ENCODE peak calls at places on chromosomes 3 and 15, in six cellular contexts. One of them, this sample, is unnamed.

GRCh38 chr3:52088445-52089367 is 32.3 kb upstream of the DUSP7 start:
- DNase-seq in cardiac muscle cell: peak
- DNase-seq in kidney: peak
- DNase-seq in activated T-helper 2 cell treated with anti-CD3 and anti-CD28 coated beads, Interferon-gamma antibody, Interleukin-2, Interleukin-4, amounts not matched to agents 10 μg/mL and 5 μg/mL and 100 μg/mL, durations not matched to agents 14 hours and 24 hours and 36 hours: no peak
- DNase-seq in activated CD8-positive, alpha-beta memory T cell treated with anti-CD3 and anti-CD28 coated beads, Interleukin-2, amount 50 U/mL, for 4 hours: no peak
- DNase-seq in HuH-7: peak
- DNase-seq in this sample: no peak

GRCh38 chr3:188220988-188221818 is 67.2 kb downstream of the LPP start:
- DNase-seq in cardiac muscle cell: no peak
- DNase-seq in kidney: no peak
- DNase-seq in activated T-helper 2 cell treated with anti-CD3 and anti-CD28 coated beads, Interferon-gamma antibody, Interleukin-2, Interleukin-4, amounts not matched to agents 10 μg/mL and 5 μg/mL and 100 μg/mL, durations not matched to agents 14 hours and 24 hours and 36 hours: no peak
- DNase-seq in activated CD8-positive, alpha-beta memory T cell treated with anti-CD3 and anti-CD28 coated beads, Interleukin-2, amount 50 U/mL, for 4 hours: no peak
- DNase-seq in HuH-7: no peak
- DNase-seq in this sample: peak

GRCh38 chr3:123540285-123540684 is 44.6 kb downstream of the HACD2 start:
- DNase-seq in cardiac muscle cell: no peak
- DNase-seq in kidney: no peak
- DNase-seq in activated T-helper 2 cell treated with anti-CD3 and anti-CD28 coated beads, Interferon-gamma antibody, Interleukin-2, Interleukin-4, amounts not matched to agents 10 μg/mL and 5 μg/mL and 100 μg/mL, durations not matched to agents 14 hours and 24 hours and 36 hours: no peak
- DNase-seq in activated CD8-positive, alpha-beta memory T cell treated with anti-CD3 and anti-CD28 coated beads, Interleukin-2, amount 50 U/mL, for 4 hours: no peak
- DNase-seq in HuH-7: no peak
- DNase-seq in this sample: no peak

GRCh38 chr3:111548060-111548459 is 6.1 kb downstream of the CD96 start:
- DNase-seq in cardiac muscle cell: no peak
- DNase-seq in kidney: no peak
- DNase-seq in activated T-helper 2 cell treated with anti-CD3 and anti-CD28 coated beads, Interferon-gamma antibody, Interleukin-2, Interleukin-4, amounts not matched to agents 10 μg/mL and 5 μg/mL and 100 μg/mL, durations not matched to agents 14 hours and 24 hours and 36 hours: no peak
- DNase-seq in activated CD8-positive, alpha-beta memory T cell treated with anti-CD3 and anti-CD28 coated beads, Interleukin-2, amount 50 U/mL, for 4 hours: no peak
- DNase-seq in HuH-7: no peak
- DNase-seq in this sample: peak

GRCh38 chr15:80953953-80954778 is 35.5 kb downstream of the MESD start:
- DNase-seq in cardiac muscle cell: no peak
- DNase-seq in kidney: no peak
- DNase-seq in activated T-helper 2 cell treated with anti-CD3 and anti-CD28 coated beads, Interferon-gamma antibody, Interleukin-2, Interleukin-4, amounts not matched to agents 10 μg/mL and 5 μg/mL and 100 μg/mL, durations not matched to agents 14 hours and 24 hours and 36 hours: no peak
- DNase-seq in activated CD8-positive, alpha-beta memory T cell treated with anti-CD3 and anti-CD28 coated beads, Interleukin-2, amount 50 U/mL, for 4 hours: no peak
- DNase-seq in HuH-7: no peak
- DNase-seq in this sample: no peak

GRCh38 chr15:27990411-27991338 is 108.4 kb downstream of the OCA2 start:
- DNase-seq in cardiac muscle cell: no peak
- DNase-seq in kidney: no peak
- DNase-seq in activated T-helper 2 cell treated with anti-CD3 and anti-CD28 coated beads, Interferon-gamma antibody, Interleukin-2, Interleukin-4, amounts not matched to agents 10 μg/mL and 5 μg/mL and 100 μg/mL, durations not matched to agents 14 hours and 24 hours and 36 hours: no peak
- DNase-seq in activated CD8-positive, alpha-beta memory T cell treated with anti-CD3 and anti-CD28 coated beads, Interleukin-2, amount 50 U/mL, for 4 hours: no peak
- DNase-seq in HuH-7: no peak
- DNase-seq in this sample: no peak

GRCh38 chr3:13323822-13324221 is 96.3 kb downstream of the NUP210 start:
- DNase-seq in cardiac muscle cell: no peak
- DNase-seq in kidney: no peak
- DNase-seq in activated T-helper 2 cell treated with anti-CD3 and anti-CD28 coated beads, Interferon-gamma antibody, Interleukin-2, Interleukin-4, amounts not matched to agents 10 μg/mL and 5 μg/mL and 100 μg/mL, durations not matched to agents 14 hours and 24 hours and 36 hours: no peak
- DNase-seq in activated CD8-positive, alpha-beta memory T cell treated with anti-CD3 and anti-CD28 coated beads, Interleukin-2, amount 50 U/mL, for 4 hours: no peak
- DNase-seq in HuH-7: no peak
- DNase-seq in this sample: no peak

GRCh38 chr3:49386056-49386756 is 25.6 kb downstream of the RHOA start:
- DNase-seq in cardiac muscle cell: no peak
- DNase-seq in kidney: no peak
- DNase-seq in activated T-helper 2 cell treated with anti-CD3 and anti-CD28 coated beads, Interferon-gamma antibody, Interleukin-2, Interleukin-4, amounts not matched to agents 10 μg/mL and 5 μg/mL and 100 μg/mL, durations not matched to agents 14 hours and 24 hours and 36 hours: no peak
- DNase-seq in activated CD8-positive, alpha-beta memory T cell treated with anti-CD3 and anti-CD28 coated beads, Interleukin-2, amount 50 U/mL, for 4 hours: no peak
- DNase-seq in HuH-7: no peak
- DNase-seq in this sample: no peak

GRCh38 chr3:105521803-105522202 is 155.1 kb downstream of the ALCAM start:
- DNase-seq in cardiac muscle cell: no peak
- DNase-seq in kidney: no peak
- DNase-seq in activated T-helper 2 cell treated with anti-CD3 and anti-CD28 coated beads, Interferon-gamma antibody, Interleukin-2, Interleukin-4, amounts not matched to agents 10 μg/mL and 5 μg/mL and 100 μg/mL, durations not matched to agents 14 hours and 24 hours and 36 hours: no peak
- DNase-seq in activated CD8-positive, alpha-beta memory T cell treated with anti-CD3 and anti-CD28 coated beads, Interleukin-2, amount 50 U/mL, for 4 hours: no peak
- DNase-seq in HuH-7: no peak
- DNase-seq in this sample: no peak

GRCh38 chr15:30885814-30886213 is 17.9 kb upstream of the FAN1 start:
- DNase-seq in cardiac muscle cell: peak
- DNase-seq in kidney: no peak
- DNase-seq in activated T-helper 2 cell treated with anti-CD3 and anti-CD28 coated beads, Interferon-gamma antibody, Interleukin-2, Interleukin-4, amounts not matched to agents 10 μg/mL and 5 μg/mL and 100 μg/mL, durations not matched to agents 14 hours and 24 hours and 36 hours: no peak
- DNase-seq in activated CD8-positive, alpha-beta memory T cell treated with anti-CD3 and anti-CD28 coated beads, Interleukin-2, amount 50 U/mL, for 4 hours: no peak
- DNase-seq in HuH-7: peak
- DNase-seq in this sample: peak

GRCh38 chr3:124415471-124415960 is 314.7 kb upstream of the UMPS start:
- DNase-seq in cardiac muscle cell: no peak
- DNase-seq in kidney: no peak
- DNase-seq in activated T-helper 2 cell treated with anti-CD3 and anti-CD28 coated beads, Interferon-gamma antibody, Interleukin-2, Interleukin-4, amounts not matched to agents 10 μg/mL and 5 μg/mL and 100 μg/mL, durations not matched to agents 14 hours and 24 hours and 36 hours: no peak
- DNase-seq in activated CD8-positive, alpha-beta memory T cell treated with anti-CD3 and anti-CD28 coated beads, Interleukin-2, amount 50 U/mL, for 4 hours: no peak
- DNase-seq in HuH-7: no peak
- DNase-seq in this sample: no peak

GRCh38 chr3:122299872-122300460 is 25.1 kb upstream of the CSTA start:
- DNase-seq in cardiac muscle cell: peak
- DNase-seq in kidney: no peak
- DNase-seq in activated T-helper 2 cell treated with anti-CD3 and anti-CD28 coated beads, Interferon-gamma antibody, Interleukin-2, Interleukin-4, amounts not matched to agents 10 μg/mL and 5 μg/mL and 100 μg/mL, durations not matched to agents 14 hours and 24 hours and 36 hours: no peak
- DNase-seq in activated CD8-positive, alpha-beta memory T cell treated with anti-CD3 and anti-CD28 coated beads, Interleukin-2, amount 50 U/mL, for 4 hours: peak
- DNase-seq in HuH-7: no peak
- DNase-seq in this sample: no peak

GRCh38 chr3:11661827-11662226 is 18.1 kb upstream of the VGLL4 start:
- DNase-seq in cardiac muscle cell: peak
- DNase-seq in kidney: no peak
- DNase-seq in activated T-helper 2 cell treated with anti-CD3 and anti-CD28 coated beads, Interferon-gamma antibody, Interleukin-2, Interleukin-4, amounts not matched to agents 10 μg/mL and 5 μg/mL and 100 μg/mL, durations not matched to agents 14 hours and 24 hours and 36 hours: no peak
- DNase-seq in activated CD8-positive, alpha-beta memory T cell treated with anti-CD3 and anti-CD28 coated beads, Interleukin-2, amount 50 U/mL, for 4 hours: no peak
- DNase-seq in HuH-7: no peak
- DNase-seq in this sample: peak

GRCh38 chr3:168040624-168041208 is 55.0 kb downstream of the GOLIM4 start:
- DNase-seq in cardiac muscle cell: peak
- DNase-seq in kidney: no peak
- DNase-seq in activated T-helper 2 cell treated with anti-CD3 and anti-CD28 coated beads, Interferon-gamma antibody, Interleukin-2, Interleukin-4, amounts not matched to agents 10 μg/mL and 5 μg/mL and 100 μg/mL, durations not matched to agents 14 hours and 24 hours and 36 hours: no peak
- DNase-seq in activated CD8-positive, alpha-beta memory T cell treated with anti-CD3 and anti-CD28 coated beads, Interleukin-2, amount 50 U/mL, for 4 hours: no peak
- DNase-seq in HuH-7: peak
- DNase-seq in this sample: peak

GRCh38 chr15:74227968-74228722 is 8.0 kb upstream of the CCDC33 start:
- DNase-seq in cardiac muscle cell: peak
- DNase-seq in kidney: no peak
- DNase-seq in activated T-helper 2 cell treated with anti-CD3 and anti-CD28 coated beads, Interferon-gamma antibody, Interleukin-2, Interleukin-4, amounts not matched to agents 10 μg/mL and 5 μg/mL and 100 μg/mL, durations not matched to agents 14 hours and 24 hours and 36 hours: no peak
- DNase-seq in activated CD8-positive, alpha-beta memory T cell treated with anti-CD3 and anti-CD28 coated beads, Interleukin-2, amount 50 U/mL, for 4 hours: no peak
- DNase-seq in HuH-7: no peak
- DNase-seq in this sample: no peak

GRCh38 chr3:32334675-32335074 is 57.0 kb upstream of the CMTM7 start:
- DNase-seq in cardiac muscle cell: no peak
- DNase-seq in kidney: no peak
- DNase-seq in activated T-helper 2 cell treated with anti-CD3 and anti-CD28 coated beads, Interferon-gamma antibody, Interleukin-2, Interleukin-4, amounts not matched to agents 10 μg/mL and 5 μg/mL and 100 μg/mL, durations not matched to agents 14 hours and 24 hours and 36 hours: peak
- DNase-seq in activated CD8-positive, alpha-beta memory T cell treated with anti-CD3 and anti-CD28 coated beads, Interleukin-2, amount 50 U/mL, for 4 hours: peak
- DNase-seq in HuH-7: peak
- DNase-seq in this sample: no peak

GRCh38 chr15:80485370-80486164 is 81.4 kb downstream of the ARNT2 start:
- DNase-seq in cardiac muscle cell: no peak
- DNase-seq in kidney: no peak
- DNase-seq in activated T-helper 2 cell treated with anti-CD3 and anti-CD28 coated beads, Interferon-gamma antibody, Interleukin-2, Interleukin-4, amounts not matched to agents 10 μg/mL and 5 μg/mL and 100 μg/mL, durations not matched to agents 14 hours and 24 hours and 36 hours: no peak
- DNase-seq in activated CD8-positive, alpha-beta memory T cell treated with anti-CD3 and anti-CD28 coated beads, Interleukin-2, amount 50 U/mL, for 4 hours: no peak
- DNase-seq in HuH-7: no peak
- DNase-seq in this sample: no peak

GRCh38 chr15:101167791-101168462 is 83.9 kb downstream of the CHSY1 start:
- DNase-seq in cardiac muscle cell: peak
- DNase-seq in kidney: peak
- DNase-seq in activated T-helper 2 cell treated with anti-CD3 and anti-CD28 coated beads, Interferon-gamma antibody, Interleukin-2, Interleukin-4, amounts not matched to agents 10 μg/mL and 5 μg/mL and 100 μg/mL, durations not matched to agents 14 hours and 24 hours and 36 hours: peak
- DNase-seq in activated CD8-positive, alpha-beta memory T cell treated with anti-CD3 and anti-CD28 coated beads, Interleukin-2, amount 50 U/mL, for 4 hours: peak
- DNase-seq in HuH-7: no peak
- DNase-seq in this sample: peak

GRCh38 chr15:101187820-101188516 is 63.9 kb downstream of the CHSY1 start:
- DNase-seq in cardiac muscle cell: peak
- DNase-seq in kidney: no peak
- DNase-seq in activated T-helper 2 cell treated with anti-CD3 and anti-CD28 coated beads, Interferon-gamma antibody, Interleukin-2, Interleukin-4, amounts not matched to agents 10 μg/mL and 5 μg/mL and 100 μg/mL, durations not matched to agents 14 hours and 24 hours and 36 hours: no peak
- DNase-seq in activated CD8-positive, alpha-beta memory T cell treated with anti-CD3 and anti-CD28 coated beads, Interleukin-2, amount 50 U/mL, for 4 hours: no peak
- DNase-seq in HuH-7: no peak
- DNase-seq in this sample: peak

GRCh38 chr3:175046666-175047065 is 187.5 kb downstream of the NAALADL2 start:
- DNase-seq in cardiac muscle cell: peak
- DNase-seq in kidney: no peak
- DNase-seq in activated T-helper 2 cell treated with anti-CD3 and anti-CD28 coated beads, Interferon-gamma antibody, Interleukin-2, Interleukin-4, amounts not matched to agents 10 μg/mL and 5 μg/mL and 100 μg/mL, durations not matched to agents 14 hours and 24 hours and 36 hours: no peak
- DNase-seq in activated CD8-positive, alpha-beta memory T cell treated with anti-CD3 and anti-CD28 coated beads, Interleukin-2, amount 50 U/mL, for 4 hours: no peak
- DNase-seq in HuH-7: no peak
- DNase-seq in this sample: no peak